ENCODE peak calls at places on chromosomes 13 and 19, in ten cellular contexts. N, U, Q, A, D, V, M, T, K and Z are unnamed samples.

GRCh38 chr19:12840091-12841079 is 2.1 kb downstream of the MAST1 start:
- DNase-seq in N (no peak), U (peak), Q (peak), A (peak), D (peak), V (peak), M (no peak), T (peak), K (peak), Z (peak)

GRCh38 chr13:44972956-44973581 is 16.2 kb downstream of the NUFIP1 start:
- DNase-seq in N (no peak), U (no peak), Q (no peak), A (peak), D (peak), V (no peak), M (no peak), T (no peak), K (peak), Z (no peak)

GRCh38 chr19:41409288-41409687 is 11.7 kb downstream of the BCKDHA start:
- DNase-seq in N (no peak), U (peak), Q (no peak), A (peak), D (peak), V (peak), M (no peak), T (peak), K (peak), Z (no peak)

GRCh38 chr19:8484331-8484894 is 18.0 kb downstream of the PRAM1 start:
- DNase-seq in N (no peak), U (peak), Q (no peak), A (no peak), D (no peak), V (no peak), M (peak), T (peak), K (no peak), Z (no peak)

GRCh38 chr13:98827449-98827848 is 75.0 kb upstream of the SLC15A1 start:
- DNase-seq in N (no peak), U (no peak), Q (peak), A (no peak), D (no peak), V (no peak), M (no peak), T (no peak), K (no peak), Z (peak)

GRCh38 chr13:86760620-86761019 is 910.6 kb upstream of the SLITRK5 start:
- DNase-seq in N (no peak), U (no peak), Q (no peak), A (no peak), D (no peak), V (no peak), M (no peak), T (no peak), K (no peak), Z (no peak)

GRCh38 chr13:104943331-104943730 is 1592.1 kb downstream of the EFNB2 start:
- DNase-seq in N (no peak), U (no peak), Q (no peak), A (no peak), D (no peak), V (no peak), M (no peak), T (no peak), K (no peak), Z (no peak)

GRCh38 chr19:57338798-57339378 is 12.2 kb upstream of the ZNF304 start:
- DNase-seq in N (no peak), U (no peak), Q (no peak), A (no peak), D (peak), V (no peak), M (no peak), T (no peak), K (no peak), Z (no peak)

GRCh38 chr13:76523740-76524382 is 362.3 kb downstream of the KCTD12 start:
- DNase-seq in N (no peak), U (no peak), Q (no peak), A (no peak), D (no peak), V (no peak), M (no peak), T (no peak), K (no peak), Z (no peak)

GRCh38 chr13:43193789-43194188 is 170.4 kb downstream of the DNAJC15 start:
- DNase-seq in N (no peak), U (no peak), Q (no peak), A (no peak), D (no peak), V (no peak), M (no peak), T (no peak), K (no peak), Z (no peak)

GRCh38 chr19:17340302-17340870 is 3.0 kb downstream of the GTPBP3 start:
- DNase-seq in N (no peak), U (no peak), Q (no peak), A (no peak), D (no peak), V (no peak), M (no peak), T (peak), K (no peak), Z (no peak)
- TF ChIP-seq CTCF in N (no peak), U (no peak), Q (no peak), A (no peak), D (no peak), V (no peak), M (no peak), T (no peak), K (no peak), Z (no peak)

GRCh38 chr13:20125129-20125782 is 35.6 kb downstream of the GJA3 start:
- DNase-seq in N (no peak), U (no peak), Q (no peak), A (peak), D (peak), V (no peak), M (no peak), T (no peak), K (peak), Z (no peak)
- TF ChIP-seq CTCF in N (no peak), U (no peak), Q (no peak), A (no peak), D (no peak), V (no peak), M (no peak), T (no peak), K (no peak), Z (no peak)

GRCh38 chr19:51807925-51808324 is 13.0 kb downstream of the FPR3 start:
- DNase-seq in N (no peak), U (no peak), Q (no peak), A (no peak), D (no peak), V (no peak), M (no peak), T (no peak), K (no peak), Z (no peak)

GRCh38 chr19:51810228-51810627 is 15.3 kb downstream of the FPR3 start:
- DNase-seq in N (no peak), U (no peak), Q (no peak), A (peak), D (no peak), V (no peak), M (no peak), T (no peak), K (peak), Z (no peak)

GRCh38 chr19:51807111-51807701 is 12.2 kb downstream of the FPR3 start:
- DNase-seq in N (no peak), U (peak), Q (no peak), A (peak), D (no peak), V (no peak), M (no peak), T (peak), K (peak), Z (no peak)

GRCh38 chr19:51809787-51810186 is 14.8 kb downstream of the FPR3 start:
- DNase-seq in N (no peak), U (no peak), Q (no peak), A (peak), D (no peak), V (no peak), M (peak), T (no peak), K (no peak), Z (no peak)

GRCh38 chr19:51808333-51808986 is 13.5 kb downstream of the FPR3 start:
- DNase-seq in N (peak), U (no peak), Q (no peak), A (peak), D (no peak), V (peak), M (no peak), T (no peak), K (peak), Z (no peak)
- TF ChIP-seq CTCF in N (peak), U (no peak), Q (no peak), A (peak), D (no peak), V (no peak), M (no peak), T (no peak), K (peak), Z (no peak)

GRCh38 chr19:11256189-11256588 is 6.1 kb downstream of the DOCK6 start:
- DNase-seq in N (no peak), U (no peak), Q (peak), A (peak), D (peak), V (no peak), M (no peak), T (no peak), K (no peak), Z (peak)

GRCh38 chr19:11252665-11253355 is 9.5 kb downstream of the DOCK6 start:
- DNase-seq in N (no peak), U (no peak), Q (no peak), A (no peak), D (no peak), V (no peak), M (no peak), T (no peak), K (no peak), Z (no peak)

GRCh38 chr19:11251650-11252314 is 10.5 kb downstream of the DOCK6 start:
- DNase-seq in N (no peak), U (no peak), Q (no peak), A (no peak), D (no peak), V (no peak), M (no peak), T (no peak), K (no peak), Z (no peak)

GRCh38 chr19:11257827-11258380 is 4.4 kb downstream of the DOCK6 start:
- DNase-seq in N (no peak), U (no peak), Q (no peak), A (no peak), D (no peak), V (no peak), M (no peak), T (no peak), K (no peak), Z (no peak)

GRCh38 chr19:11254662-11255061 is 7.7 kb downstream of the DOCK6 start:
- DNase-seq in N (no peak), U (no peak), Q (no peak), A (no peak), D (no peak), V (no peak), M (no peak), T (peak), K (no peak), Z (no peak)
- TF ChIP-seq CTCF in N (no peak), U (no peak), Q (no peak), A (no peak), D (no peak), V (no peak), M (no peak), T (no peak), K (no peak), Z (no peak)